ENCODE peak calls at places on chromosomes 1 and 21, in seven cellular contexts. X is hepatocyte, S is neural progenitor cell, M is mammary epithelial cell, W is H1, T is GM23248, Z is astrocyte. Y is an unnamed sample.

GRCh38 chr1:204468206-204468605 is 26.4 kb downstream of the PIK3C2B start:
- DNase-seq in Z (no peak), M (no peak), S (no peak), X (no peak), W (no peak), T (no peak), Y (no peak)

GRCh38 chr21:35190201-35190701 is 141.1 kb upstream of the RUNX1 start:
- DNase-seq in T (peak), M (peak), W (no peak), S (no peak), X (peak), Z (peak), Y (peak)

GRCh38 chr1:214331180-214331579 is 50.2 kb downstream of the SMYD2 start:
- DNase-seq in X (no peak), M (no peak), T (no peak), S (no peak), W (no peak), Z (no peak), Y (no peak)

GRCh38 chr1:224435318-224435763 is 744 bp upstream of the WDR26 start:
- DNase-seq in M (peak), X (no peak), W (peak), Z (peak), T (peak), S (peak), Y (peak)

GRCh38 chr1:227748496-227749182 is 13.4 kb downstream of the SNAP47 start:
- DNase-seq in W (no peak), T (no peak), Z (no peak), S (no peak), X (no peak), M (no peak), Y (no peak)

GRCh38 chr1:214106375-214106774 is 118.6 kb downstream of the PROX1 start:
- DNase-seq in X (no peak), M (no peak), W (no peak), S (no peak), T (no peak), Z (no peak), Y (no peak)

GRCh38 chr1:16434501-16434900 is 2.7 kb downstream of the SPATA21 start:
- DNase-seq in X (no peak), T (peak), S (no peak), M (no peak), Z (no peak), W (no peak), Y (no peak)

GRCh38 chr1:184755226-184756065 is 788 bp upstream of the EDEM3 start:
- DNase-seq in Z (peak), S (peak), X (no peak), T (peak), M (no peak), W (no peak), Y (peak)

GRCh38 chr1:9922342-9922741 is 12.3 kb upstream of the CTNNBIP1 start:
- DNase-seq in S (peak), Z (no peak), X (no peak), W (no peak), T (no peak), M (no peak), Y (no peak)

GRCh38 chr1:206508130-206508884 is 976 bp downstream of the RASSF5 start:
- DNase-seq in W (no peak), Z (no peak), X (no peak), T (peak), S (no peak), M (no peak), Y (no peak)

GRCh38 chr1:206505702-206506375 is 1.5 kb upstream of the RASSF5 start:
- DNase-seq in S (no peak), X (no peak), T (peak), Z (peak), M (no peak), W (no peak), Y (peak)

GRCh38 chr1:206507395-206508129 is at the start of gene RASSF5:
- DNase-seq in W (peak), T (peak), X (peak), S (peak), M (peak), Z (peak), Y (peak)

GRCh38 chr1:206506405-206506802 is 927 bp upstream of the RASSF5 start:
- DNase-seq in X (no peak), S (no peak), W (no peak), M (no peak), T (no peak), Z (no peak), Y (no peak)

DNA sequence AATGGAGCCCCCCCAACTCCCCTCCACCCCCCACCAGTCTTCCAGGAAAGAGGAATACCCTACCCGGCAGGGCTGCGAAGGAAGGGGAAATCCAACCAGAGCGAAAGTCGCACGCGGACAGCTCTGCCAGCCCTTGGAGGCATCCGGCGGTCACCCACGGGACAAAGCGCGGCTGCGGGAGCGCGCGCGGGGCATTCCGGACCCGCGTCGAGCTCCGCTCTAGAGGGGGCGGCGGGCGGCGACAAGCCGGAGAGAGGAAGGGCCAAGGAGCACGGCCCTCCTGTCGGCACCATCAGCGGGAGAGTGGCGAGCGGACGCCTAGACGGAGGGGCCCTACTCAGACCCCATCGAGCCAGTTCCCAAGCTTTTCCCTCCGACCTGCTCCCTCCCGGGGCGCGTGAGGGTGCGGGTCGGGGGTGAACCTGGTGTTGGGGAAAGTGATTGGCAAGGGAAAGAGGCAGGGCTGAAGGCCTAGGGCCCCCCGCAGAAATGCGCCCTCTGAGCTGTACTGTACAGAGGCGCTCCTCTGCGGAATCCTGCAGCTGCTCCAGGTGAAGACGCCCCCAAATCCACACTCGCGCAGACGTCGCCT is 432 bp upstream of the RASSF5 start:
- DNase-seq in M (no peak), T (no peak), X (no peak), Z (no peak), W (no peak), S (peak), Y (no peak)
- TF ChIP-seq EZH2 in M (no peak), T (no peak), X (peak), Z (peak), W (peak), S (peak), Y (no peak)

DNA sequence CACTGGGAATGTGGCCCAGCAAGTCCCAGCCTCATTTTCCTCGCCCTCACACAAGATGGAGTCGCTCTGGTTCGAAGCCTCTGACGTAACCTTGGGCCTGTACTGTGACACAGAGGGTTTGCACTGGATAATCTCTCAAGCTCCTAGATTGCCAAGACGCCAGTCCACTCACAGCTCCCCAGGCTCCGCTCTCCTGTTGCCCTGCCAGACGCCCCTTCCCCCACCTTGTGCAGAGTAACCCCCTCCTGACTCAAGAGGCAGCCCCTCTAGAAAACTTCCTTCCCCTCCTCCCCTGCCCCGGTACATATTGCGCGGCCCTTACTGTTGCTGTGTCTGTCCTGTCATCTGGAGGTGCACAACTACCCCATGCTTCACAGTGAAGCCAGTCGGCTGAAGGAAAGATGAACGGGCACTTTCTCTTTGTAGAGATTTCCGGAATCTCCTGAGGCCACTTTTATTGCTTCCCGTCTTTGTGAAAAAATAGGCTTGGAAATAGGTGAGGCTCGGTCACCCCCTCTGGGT is 996 bp upstream of the KIAA1614 start:
- DNase-seq in T (peak), M (no peak), S (no peak), X (peak), Z (no peak), W (no peak), Y (no peak)
- TF ChIP-seq EZH2 in T (no peak), M (no peak), S (no peak), X (no peak), Z (no peak), W (no peak), Y (no peak)

GRCh38 chr1:6784560-6785317 is 515 bp upstream of the CAMTA1 start:
- DNase-seq in M (peak), W (peak), S (peak), T (peak), X (peak), Z (peak), Y (peak)
- TF ChIP-seq EZH2 in M (no peak), W (no peak), S (no peak), T (no peak), X (no peak), Z (peak), Y (no peak)

DNA sequence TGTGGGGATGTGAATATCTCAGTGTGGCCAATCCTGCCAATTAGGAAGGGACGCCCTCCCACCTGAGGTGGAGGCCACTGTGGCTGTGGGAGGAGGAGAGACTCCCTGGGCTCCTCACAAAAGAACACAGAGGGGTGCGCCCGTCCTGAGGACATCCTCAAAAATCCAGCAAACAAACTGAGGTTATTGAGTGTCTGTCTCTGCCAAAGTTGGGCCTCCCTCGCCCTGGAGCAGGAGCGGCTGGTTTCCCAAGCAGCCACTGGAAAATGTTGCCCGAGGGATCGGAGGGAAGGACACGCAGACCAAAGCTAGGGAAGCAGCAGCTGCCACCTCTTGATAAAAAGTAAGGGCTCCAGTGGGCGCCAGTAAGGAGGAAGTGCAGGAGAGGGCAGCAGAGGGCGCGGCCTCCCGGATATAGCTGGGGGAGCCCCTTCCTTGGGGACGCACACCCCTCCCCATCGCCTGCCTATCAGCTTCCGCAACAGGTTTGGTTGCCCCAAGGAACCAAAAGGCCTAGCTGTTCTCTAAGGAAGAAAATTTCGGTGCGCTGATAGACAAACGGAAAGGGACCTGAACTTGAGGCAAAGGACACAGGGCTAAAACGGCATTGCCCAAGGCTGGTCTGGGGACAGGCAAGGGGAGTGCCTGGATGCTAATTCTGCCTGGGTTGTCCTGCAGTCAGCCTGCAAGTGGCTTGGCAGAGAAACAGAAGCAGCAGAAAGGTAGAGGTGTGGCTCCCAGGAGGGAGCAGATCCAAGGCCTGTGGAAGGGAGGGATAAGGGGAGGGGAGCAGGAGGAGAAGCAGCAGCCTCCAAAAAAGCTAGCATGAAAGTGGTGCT is 1.7 kb upstream of the GRIK3 start:
- DNase-seq in S (peak), M (no peak), W (peak), Z (no peak), T (no peak), X (no peak), Y (no peak)
- TF ChIP-seq EZH2 in S (no peak), M (no peak), W (no peak), Z (no peak), T (no peak), X (no peak), Y (no peak)

DNA sequence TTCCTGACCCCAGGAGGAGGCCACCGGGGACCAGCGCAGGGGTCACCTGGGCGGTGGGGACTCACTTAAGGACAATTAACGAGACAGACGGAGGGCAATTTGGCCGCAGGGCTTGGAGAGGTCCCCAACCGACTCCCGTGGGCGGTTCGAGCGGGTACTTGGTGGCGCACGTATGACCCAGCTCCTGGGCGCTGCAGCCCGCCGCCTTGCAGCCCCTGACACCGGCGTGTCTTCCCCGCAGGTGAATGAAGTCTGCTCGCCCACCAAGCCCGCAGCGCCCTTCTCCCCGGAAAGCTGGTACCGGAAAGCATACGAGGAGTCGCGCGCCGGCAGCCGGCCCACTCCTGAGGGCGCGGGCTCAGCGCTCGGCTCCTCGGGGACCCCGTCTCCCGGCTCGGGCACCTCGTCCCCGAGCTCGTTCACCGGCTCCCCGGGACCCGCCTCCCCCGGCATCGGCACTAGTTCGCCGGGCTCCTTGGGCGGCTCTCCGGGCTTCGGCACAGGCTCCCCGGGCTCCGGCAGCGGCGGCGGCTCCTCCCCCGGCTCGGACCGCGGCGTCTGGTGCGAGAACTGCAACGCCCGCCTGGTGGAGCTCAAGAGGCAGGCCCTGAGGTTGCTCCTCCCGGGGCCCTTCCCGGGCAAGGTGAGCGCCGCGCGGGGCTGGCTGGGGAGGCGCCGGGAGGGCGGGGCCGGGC is 1.4 kb downstream of the KIF26B start:
- DNase-seq in Z (peak), X (peak), M (peak), W (peak), T (peak), S (peak), Y (peak)
- TF ChIP-seq EZH2 in Z (no peak), X (no peak), M (no peak), W (no peak), T (no peak), S (peak), Y (no peak)

GRCh38 chr1:3396411-3396810 is 58.1 kb upstream of the ARHGEF16 start:
- DNase-seq in M (no peak), S (no peak), Z (no peak), X (no peak), W (no peak), T (no peak), Y (no peak)

GRCh38 chr1:3393024-3393986 is 61.2 kb upstream of the ARHGEF16 start:
- DNase-seq in Z (no peak), T (peak), W (peak), M (no peak), S (peak), X (peak), Y (no peak)

GRCh38 chr1:3397311-3397710 is 57.2 kb upstream of the ARHGEF16 start:
- DNase-seq in Z (no peak), M (no peak), W (no peak), S (no peak), X (no peak), T (no peak), Y (no peak)

GRCh38 chr1:3391711-3392110 is 62.8 kb upstream of the ARHGEF16 start:
- DNase-seq in S (peak), T (no peak), X (no peak), M (no peak), Z (no peak), W (peak), Y (no peak)

GRCh38 chr1:3393987-3394920 is 60.2 kb upstream of the ARHGEF16 start:
- DNase-seq in W (no peak), M (no peak), S (no peak), X (no peak), T (no peak), Z (no peak), Y (no peak)
- TF ChIP-seq EZH2 in W (no peak), M (no peak), S (no peak), X (peak), T (no peak), Z (no peak), Y (peak)

Y was measured in PC-3.